ENCODE peak calls at places on chromosome 7, in ten cellular contexts. One of them, this sample, is unnamed.

GRCh38 chr7:131544449-131545425 is 11.7 kb downstream of the PODXL start:
- DNase-seq in fibroblast of lung: no peak
- DNase-seq in astrocyte of the spinal cord: peak
- DNase-seq in psoas muscle: no peak
- DNase-seq in BJ: no peak
- DNase-seq in astrocyte of the cerebellum: no peak
- DNase-seq in fibroblast of pulmonary artery: peak
- DNase-seq in MM.1S: no peak
- DNase-seq in A549: no peak
- DNase-seq in IMR-90: peak
- DNase-seq in this sample: no peak

GRCh38 chr7:50262916-50263690 is 41.4 kb upstream of the IKZF1 start:
- DNase-seq in astrocyte of the cerebellum: no peak
- DNase-seq in astrocyte of the spinal cord: no peak
- DNase-seq in psoas muscle: no peak
- DNase-seq in A549: no peak
- DNase-seq in BJ: no peak
- DNase-seq in IMR-90: no peak
- DNase-seq in fibroblast of pulmonary artery: no peak
- DNase-seq in fibroblast of lung: no peak
- DNase-seq in MM.1S: peak
- DNase-seq in this sample: no peak

GRCh38 chr7:106056513-106057203 is 55.5 kb downstream of the SYPL1 start:
- DNase-seq in astrocyte of the spinal cord: peak
- DNase-seq in MM.1S: peak
- DNase-seq in astrocyte of the cerebellum: peak
- DNase-seq in fibroblast of lung: peak
- DNase-seq in psoas muscle: peak
- DNase-seq in IMR-90: peak
- DNase-seq in fibroblast of pulmonary artery: peak
- DNase-seq in A549: peak
- DNase-seq in BJ: no peak
- DNase-seq in this sample: peak

GRCh38 chr7:93559624-93560491 is 14.7 kb downstream of the CALCR start:
- DNase-seq in IMR-90: no peak
- DNase-seq in A549: no peak
- DNase-seq in astrocyte of the spinal cord: no peak
- DNase-seq in psoas muscle: no peak
- DNase-seq in astrocyte of the cerebellum: no peak
- DNase-seq in fibroblast of pulmonary artery: no peak
- DNase-seq in BJ: no peak
- DNase-seq in MM.1S: no peak
- DNase-seq in fibroblast of lung: no peak
- DNase-seq in this sample: no peak

GRCh38 chr7:64883113-64883905 is 19.8 kb upstream of the ZNF273 start:
- DNase-seq in astrocyte of the spinal cord: no peak
- DNase-seq in MM.1S: no peak
- DNase-seq in fibroblast of pulmonary artery: no peak
- DNase-seq in fibroblast of lung: no peak
- DNase-seq in IMR-90: no peak
- DNase-seq in A549: no peak
- DNase-seq in astrocyte of the cerebellum: no peak
- DNase-seq in psoas muscle: no peak
- DNase-seq in BJ: no peak
- DNase-seq in this sample: no peak

GRCh38 chr7:44411306-44411705 is 79.2 kb downstream of the NUDCD3 start:
- DNase-seq in MM.1S: no peak
- DNase-seq in fibroblast of pulmonary artery: no peak
- DNase-seq in astrocyte of the spinal cord: no peak
- DNase-seq in BJ: no peak
- DNase-seq in A549: no peak
- DNase-seq in psoas muscle: no peak
- DNase-seq in IMR-90: no peak
- DNase-seq in astrocyte of the cerebellum: no peak
- DNase-seq in fibroblast of lung: no peak
- DNase-seq in this sample: no peak

GRCh38 chr7:102321351-102322201 is 34.7 kb downstream of the SPDYE6 start:
- DNase-seq in fibroblast of pulmonary artery: peak
- DNase-seq in A549: no peak
- DNase-seq in fibroblast of lung: no peak
- DNase-seq in psoas muscle: no peak
- DNase-seq in astrocyte of the cerebellum: no peak
- DNase-seq in BJ: no peak
- DNase-seq in IMR-90: no peak
- DNase-seq in astrocyte of the spinal cord: no peak
- DNase-seq in MM.1S: no peak
- DNase-seq in this sample: peak

GRCh38 chr7:128869138-128869943 is 6.7 kb downstream of the ATP6V1F start:
- DNase-seq in astrocyte of the cerebellum: no peak
- DNase-seq in IMR-90: peak
- DNase-seq in psoas muscle: peak
- DNase-seq in MM.1S: peak
- DNase-seq in astrocyte of the spinal cord: peak
- DNase-seq in A549: no peak
- DNase-seq in fibroblast of pulmonary artery: peak
- DNase-seq in fibroblast of lung: peak
- DNase-seq in BJ: no peak
- DNase-seq in this sample: peak

GRCh38 chr7:87608443-87608842 is 7.8 kb upstream of the ABCB1 start:
- DNase-seq in fibroblast of lung: no peak
- DNase-seq in A549: no peak
- DNase-seq in astrocyte of the spinal cord: no peak
- DNase-seq in BJ: no peak
- DNase-seq in astrocyte of the cerebellum: no peak
- DNase-seq in fibroblast of pulmonary artery: no peak
- DNase-seq in IMR-90: no peak
- DNase-seq in psoas muscle: no peak
- DNase-seq in MM.1S: no peak
- DNase-seq in this sample: no peak

GRCh38 chr7:105473163-105473562 is 48.9 kb downstream of the PUS7 start:
- DNase-seq in astrocyte of the cerebellum: peak
- DNase-seq in fibroblast of lung: peak
- DNase-seq in BJ: peak
- DNase-seq in astrocyte of the spinal cord: peak
- DNase-seq in psoas muscle: peak
- DNase-seq in IMR-90: peak
- DNase-seq in MM.1S: no peak
- DNase-seq in fibroblast of pulmonary artery: peak
- DNase-seq in A549: no peak
- DNase-seq in this sample: no peak

GRCh38 chr7:28517206-28517605 is 104.9 kb downstream of the CREB5 start:
- DNase-seq in MM.1S: no peak
- DNase-seq in BJ: no peak
- DNase-seq in astrocyte of the spinal cord: no peak
- DNase-seq in A549: no peak
- DNase-seq in astrocyte of the cerebellum: no peak
- DNase-seq in IMR-90: no peak
- DNase-seq in fibroblast of lung: no peak
- DNase-seq in fibroblast of pulmonary artery: no peak
- DNase-seq in psoas muscle: no peak
- DNase-seq in this sample: no peak

GRCh38 chr7:76310102-76310957 is 7.9 kb downstream of the HSPB1 start:
- DNase-seq in A549: no peak
- DNase-seq in astrocyte of the cerebellum: no peak
- DNase-seq in MM.1S: no peak
- DNase-seq in IMR-90: no peak
- DNase-seq in BJ: no peak
- DNase-seq in fibroblast of pulmonary artery: no peak
- DNase-seq in astrocyte of the spinal cord: peak
- DNase-seq in fibroblast of lung: no peak
- DNase-seq in psoas muscle: no peak
- DNase-seq in this sample: no peak

GRCh38 chr7:38321515-38321944 is 48.1 kb upstream of the TARP start:
- DNase-seq in astrocyte of the cerebellum: peak
- DNase-seq in A549: no peak
- DNase-seq in BJ: peak
- DNase-seq in MM.1S: no peak
- DNase-seq in fibroblast of pulmonary artery: peak
- DNase-seq in fibroblast of lung: peak
- DNase-seq in psoas muscle: no peak
- DNase-seq in astrocyte of the spinal cord: peak
- DNase-seq in IMR-90: peak
- DNase-seq in this sample: no peak

GRCh38 chr7:144391823-144392255 is 11.7 kb downstream of the NOBOX start:
- DNase-seq in fibroblast of lung: peak
- DNase-seq in fibroblast of pulmonary artery: peak
- DNase-seq in BJ: no peak
- DNase-seq in psoas muscle: no peak
- DNase-seq in astrocyte of the cerebellum: peak
- DNase-seq in MM.1S: peak
- DNase-seq in IMR-90: peak
- DNase-seq in A549: peak
- DNase-seq in astrocyte of the spinal cord: peak
- DNase-seq in this sample: peak

GRCh38 chr7:157523371-157523765 is 186.6 kb downstream of the DNAJB6 start:
- DNase-seq in MM.1S: no peak
- DNase-seq in astrocyte of the cerebellum: no peak
- DNase-seq in fibroblast of pulmonary artery: no peak
- DNase-seq in BJ: no peak
- DNase-seq in fibroblast of lung: no peak
- DNase-seq in A549: no peak
- DNase-seq in psoas muscle: no peak
- DNase-seq in IMR-90: no peak
- DNase-seq in astrocyte of the spinal cord: no peak
- DNase-seq in this sample: no peak

GRCh38 chr7:131562941-131563340 is 6.5 kb upstream of the PODXL start:
- DNase-seq in MM.1S: no peak
- DNase-seq in A549: no peak
- DNase-seq in BJ: no peak
- DNase-seq in astrocyte of the cerebellum: no peak
- DNase-seq in psoas muscle: no peak
- DNase-seq in IMR-90: peak
- DNase-seq in fibroblast of pulmonary artery: no peak
- DNase-seq in astrocyte of the spinal cord: no peak
- DNase-seq in fibroblast of lung: no peak
- DNase-seq in this sample: no peak

GRCh38 chr7:964401-965231 is 10.1 kb upstream of the ADAP1 start:
- DNase-seq in astrocyte of the cerebellum: peak
- DNase-seq in fibroblast of lung: peak
- DNase-seq in BJ: no peak
- DNase-seq in MM.1S: peak
- DNase-seq in IMR-90: peak
- DNase-seq in A549: no peak
- DNase-seq in fibroblast of pulmonary artery: peak
- DNase-seq in astrocyte of the spinal cord: peak
- DNase-seq in psoas muscle: peak
- DNase-seq in this sample: peak

GRCh38 chr7:150428671-150429451 is 21.6 kb upstream of the GIMAP8 start:
- DNase-seq in fibroblast of lung: peak
- DNase-seq in astrocyte of the cerebellum: peak
- DNase-seq in A549: peak
- DNase-seq in IMR-90: peak
- DNase-seq in psoas muscle: no peak
- DNase-seq in MM.1S: no peak
- DNase-seq in fibroblast of pulmonary artery: peak
- DNase-seq in BJ: peak
- DNase-seq in astrocyte of the spinal cord: peak
- DNase-seq in this sample: peak

GRCh38 chr7:91288208-91288824 is 24.1 kb downstream of the FZD1 start:
- DNase-seq in psoas muscle: peak
- DNase-seq in fibroblast of lung: no peak
- DNase-seq in fibroblast of pulmonary artery: peak
- DNase-seq in MM.1S: peak
- DNase-seq in astrocyte of the spinal cord: no peak
- DNase-seq in IMR-90: no peak
- DNase-seq in astrocyte of the cerebellum: no peak
- DNase-seq in BJ: no peak
- DNase-seq in A549: no peak
- DNase-seq in this sample: peak
- TF ChIP-seq CTCF in psoas muscle: peak
- TF ChIP-seq CTCF in fibroblast of lung: peak
- TF ChIP-seq CTCF in fibroblast of pulmonary artery: peak
- TF ChIP-seq CTCF in MM.1S: peak
- TF ChIP-seq CTCF in astrocyte of the spinal cord: peak
- TF ChIP-seq CTCF in IMR-90: peak
- TF ChIP-seq CTCF in astrocyte of the cerebellum: no peak
- TF ChIP-seq CTCF in BJ: peak
- TF ChIP-seq CTCF in A549: peak
- TF ChIP-seq CTCF in this sample: peak

GRCh38 chr7:92245487-92246362 is at the start of the genes ANKIB1 and KRIT1:
- DNase-seq in astrocyte of the spinal cord: peak
- DNase-seq in IMR-90: peak
- DNase-seq in A549: peak
- DNase-seq in astrocyte of the cerebellum: peak
- DNase-seq in fibroblast of pulmonary artery: peak
- DNase-seq in MM.1S: peak
- DNase-seq in fibroblast of lung: peak
- DNase-seq in BJ: peak
- DNase-seq in psoas muscle: peak
- DNase-seq in this sample: peak
- TF ChIP-seq CTCF in astrocyte of the spinal cord: peak
- TF ChIP-seq CTCF in IMR-90: no peak
- TF ChIP-seq CTCF in A549: no peak
- TF ChIP-seq CTCF in astrocyte of the cerebellum: no peak
- TF ChIP-seq CTCF in fibroblast of pulmonary artery: no peak
- TF ChIP-seq CTCF in MM.1S: peak
- TF ChIP-seq CTCF in fibroblast of lung: peak
- TF ChIP-seq CTCF in BJ: no peak
- TF ChIP-seq CTCF in psoas muscle: no peak
- TF ChIP-seq CTCF in this sample: peak

GRCh38 chr7:21972397-21972784 is 26.7 kb upstream of the CDCA7L start:
- DNase-seq in MM.1S: no peak
- DNase-seq in astrocyte of the spinal cord: no peak
- DNase-seq in psoas muscle: no peak
- DNase-seq in IMR-90: no peak
- DNase-seq in fibroblast of lung: no peak
- DNase-seq in fibroblast of pulmonary artery: no peak
- DNase-seq in BJ: no peak
- DNase-seq in astrocyte of the cerebellum: no peak
- DNase-seq in A549: no peak
- DNase-seq in this sample: no peak
- TF ChIP-seq CTCF in MM.1S: no peak
- TF ChIP-seq CTCF in astrocyte of the spinal cord: no peak
- TF ChIP-seq CTCF in psoas muscle: no peak
- TF ChIP-seq CTCF in IMR-90: no peak
- TF ChIP-seq CTCF in fibroblast of lung: no peak
- TF ChIP-seq CTCF in fibroblast of pulmonary artery: no peak
- TF ChIP-seq CTCF in BJ: no peak
- TF ChIP-seq CTCF in astrocyte of the cerebellum: no peak
- TF ChIP-seq CTCF in A549: no peak
- TF ChIP-seq CTCF in this sample: no peak

DNA sequence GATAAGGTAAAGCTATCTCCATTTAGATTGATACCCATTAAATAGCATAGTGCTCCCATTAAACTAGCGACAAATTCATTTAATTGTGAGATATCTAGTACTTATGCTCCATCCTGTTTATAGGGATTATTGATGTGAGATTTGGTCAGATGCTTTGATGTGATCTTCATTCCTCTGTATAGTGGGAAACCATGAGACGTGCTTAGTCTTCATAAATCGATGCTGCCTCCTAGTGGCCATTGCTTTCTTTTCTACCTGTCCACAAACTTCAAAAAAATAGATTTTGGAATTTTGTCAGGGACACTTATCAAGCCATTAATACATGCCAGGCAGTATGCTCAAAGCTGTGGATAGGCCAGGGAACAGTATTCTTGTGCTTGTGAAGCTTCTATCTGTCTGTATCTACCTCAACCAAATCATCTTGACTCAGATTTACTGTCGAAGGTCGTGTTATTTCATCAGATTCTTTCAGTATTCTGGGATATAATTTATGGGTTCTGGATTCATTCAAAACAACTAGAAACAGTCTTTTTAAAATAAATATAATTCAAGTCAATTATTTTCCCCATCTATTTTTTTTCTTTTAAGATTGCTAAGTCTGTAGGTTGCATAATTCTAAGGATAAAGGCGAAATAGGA is 12.0 kb downstream of the LSM8 start:
- DNase-seq in astrocyte of the cerebellum: peak
- DNase-seq in A549: peak
- DNase-seq in fibroblast of lung: peak
- DNase-seq in fibroblast of pulmonary artery: peak
- DNase-seq in MM.1S: peak
- DNase-seq in psoas muscle: no peak
- DNase-seq in astrocyte of the spinal cord: peak
- DNase-seq in IMR-90: peak
- DNase-seq in BJ: peak
- DNase-seq in this sample: peak
- TF ChIP-seq CTCF in astrocyte of the cerebellum: peak
- TF ChIP-seq CTCF in A549: peak
- TF ChIP-seq CTCF in fibroblast of lung: peak
- TF ChIP-seq CTCF in fibroblast of pulmonary artery: peak
- TF ChIP-seq CTCF in MM.1S: peak
- TF ChIP-seq CTCF in psoas muscle: peak
- TF ChIP-seq CTCF in astrocyte of the spinal cord: peak
- TF ChIP-seq CTCF in IMR-90: peak
- TF ChIP-seq CTCF in BJ: peak
- TF ChIP-seq CTCF in this sample: peak

This sample was measured in neural progenitor cell.